ENCODE peak calls at places on chromosome 16, in six cellular contexts. One of them, this sample, is unnamed.

GRCh38 chr16:80058236-80058635 is 457.7 kb upstream of the MAF start:
- DNase-seq in GM12892: no peak
- DNase-seq in sigmoid colon: peak; percentile 89
- DNase-seq in HCT116: no peak
- DNase-seq in K562: no peak
- DNase-seq in upper lobe of left lung: no peak
- DNase-seq in this sample: peak; percentile 87

GRCh38 chr16:11781773-11782172 is 15.3 kb downstream of the ZC3H7A start:
- DNase-seq in HCT116: no peak
- DNase-seq in upper lobe of left lung: no peak
- DNase-seq in sigmoid colon: no peak
- DNase-seq in K562: no peak
- DNase-seq in GM12892: no peak
- DNase-seq in this sample: no peak

GRCh38 chr16:56749806-56750491 is 20.0 kb downstream of the NUP93 start:
- DNase-seq in upper lobe of left lung: no peak
- DNase-seq in GM12892: no peak
- DNase-seq in sigmoid colon: no peak
- DNase-seq in K562: no peak
- DNase-seq in HCT116: no peak
- DNase-seq in this sample: no peak

GRCh38 chr16:65672960-65673359 is 551.1 kb upstream of the CDH11 start:
- DNase-seq in HCT116: no peak
- DNase-seq in GM12892: no peak
- DNase-seq in upper lobe of left lung: no peak
- DNase-seq in sigmoid colon: no peak
- DNase-seq in K562: peak; percentile 60
- DNase-seq in this sample: no peak

GRCh38 chr16:51577621-51578303 is 426.7 kb upstream of the SALL1 start:
- DNase-seq in upper lobe of left lung: no peak
- DNase-seq in GM12892: no peak
- DNase-seq in K562: no peak
- DNase-seq in HCT116: no peak
- DNase-seq in sigmoid colon: no peak
- DNase-seq in this sample: no peak

GRCh38 chr16:65817066-65817465 is 549.4 kb upstream of the CDH5 start:
- DNase-seq in upper lobe of left lung: no peak
- DNase-seq in K562: no peak
- DNase-seq in HCT116: no peak
- DNase-seq in GM12892: no peak
- DNase-seq in sigmoid colon: no peak
- DNase-seq in this sample: no peak

GRCh38 chr16:49335828-49336227 is 37.8 kb upstream of the C16orf78 start:
- DNase-seq in HCT116: no peak
- DNase-seq in GM12892: no peak
- DNase-seq in sigmoid colon: peak; percentile 27
- DNase-seq in K562: no peak
- DNase-seq in upper lobe of left lung: no peak
- DNase-seq in this sample: peak; percentile 62

GRCh38 chr16:85556456-85557082 is 56.6 kb upstream of the GSE1 start:
- DNase-seq in HCT116: no peak
- DNase-seq in K562: peak; percentile 84
- DNase-seq in GM12892: peak; percentile 74
- DNase-seq in sigmoid colon: no peak
- DNase-seq in upper lobe of left lung: peak; percentile 75
- DNase-seq in this sample: no peak

GRCh38 chr16:450800-451512 is 25.5 kb downstream of the RAB11FIP3 start:
- DNase-seq in HCT116: no peak
- DNase-seq in K562: no peak
- DNase-seq in GM12892: no peak
- DNase-seq in upper lobe of left lung: no peak
- DNase-seq in sigmoid colon: no peak
- DNase-seq in this sample: no peak

GRCh38 chr16:78696797-78697196 is 597.3 kb downstream of the WWOX start:
- DNase-seq in sigmoid colon: no peak
- DNase-seq in K562: no peak
- DNase-seq in GM12892: no peak
- DNase-seq in upper lobe of left lung: no peak
- DNase-seq in HCT116: no peak
- DNase-seq in this sample: no peak

GRCh38 chr16:70395345-70395901 is 43.5 kb downstream of the ST3GAL2 start:
- DNase-seq in upper lobe of left lung: peak; percentile 83
- DNase-seq in HCT116: no peak
- DNase-seq in K562: peak; percentile 86
- DNase-seq in GM12892: peak; percentile 75
- DNase-seq in sigmoid colon: no peak
- DNase-seq in this sample: no peak

GRCh38 chr16:14003119-14003570 is 68.0 kb upstream of the MRTFB start:
- DNase-seq in upper lobe of left lung: peak; percentile 63
- DNase-seq in GM12892: no peak
- DNase-seq in K562: peak; percentile 57
- DNase-seq in HCT116: no peak
- DNase-seq in sigmoid colon: peak; percentile 71
- DNase-seq in this sample: peak; percentile 89

GRCh38 chr16:14309001-14309886 is 238.1 kb downstream of the MRTFB start:
- DNase-seq in GM12892: no peak
- DNase-seq in HCT116: no peak
- DNase-seq in K562: no peak
- DNase-seq in sigmoid colon: no peak
- DNase-seq in upper lobe of left lung: no peak
- DNase-seq in this sample: no peak

GRCh38 chr16:86091976-86092375 is 193.0 kb downstream of the IRF8 start:
- DNase-seq in sigmoid colon: peak; percentile 15
- DNase-seq in GM12892: no peak
- DNase-seq in upper lobe of left lung: no peak
- DNase-seq in HCT116: no peak
- DNase-seq in K562: no peak
- DNase-seq in this sample: peak; percentile 61

GRCh38 chr16:71894229-71894920 is 956 bp upstream of the IST1 start:
- DNase-seq in GM12892: no peak
- DNase-seq in HCT116: peak; percentile 43
- DNase-seq in sigmoid colon: peak; percentile 79
- DNase-seq in K562: peak; percentile 73
- DNase-seq in upper lobe of left lung: peak; percentile 80
- DNase-seq in this sample: no peak

GRCh38 chr16:82178352-82178751 is 8.3 kb upstream of the MPHOSPH6 start:
- DNase-seq in HCT116: no peak
- DNase-seq in sigmoid colon: no peak
- DNase-seq in GM12892: no peak
- DNase-seq in upper lobe of left lung: no peak
- DNase-seq in K562: no peak
- DNase-seq in this sample: no peak

GRCh38 chr16:324451-325334 is 27.8 kb downstream of the AXIN1 start:
- DNase-seq in K562: peak; percentile 95
- DNase-seq in GM12892: peak; percentile 57
- DNase-seq in sigmoid colon: no peak
- DNase-seq in upper lobe of left lung: no peak
- DNase-seq in HCT116: no peak
- DNase-seq in this sample: no peak

GRCh38 chr16:914453-914852 is 56.3 kb downstream of the LMF1 start:
- DNase-seq in GM12892: no peak
- DNase-seq in upper lobe of left lung: no peak
- DNase-seq in sigmoid colon: no peak
- DNase-seq in HCT116: peak; percentile 12
- DNase-seq in K562: no peak
- DNase-seq in this sample: no peak

GRCh38 chr16:81752225-81752875 is 26.7 kb upstream of the PLCG2 start:
- DNase-seq in upper lobe of left lung: peak; percentile 85
- DNase-seq in K562: peak; percentile 94
- DNase-seq in sigmoid colon: peak; percentile 80
- DNase-seq in HCT116: no peak
- DNase-seq in GM12892: peak; percentile 59
- DNase-seq in this sample: no peak

GRCh38 chr16:29290631-29291247 is 115.8 kb downstream of the NPIPB11 start:
- DNase-seq in sigmoid colon: peak; percentile 98
- DNase-seq in GM12892: peak; percentile 52
- DNase-seq in K562: peak; percentile 98
- DNase-seq in upper lobe of left lung: peak; percentile 99
- DNase-seq in HCT116: peak; percentile 81
- DNase-seq in this sample: peak; percentile 97

GRCh38 chr16:672851-673250 is 2.6 kb upstream of the RHBDL1 start:
- DNase-seq in K562: no peak
- DNase-seq in GM12892: no peak
- DNase-seq in HCT116: no peak
- DNase-seq in sigmoid colon: no peak
- DNase-seq in upper lobe of left lung: no peak
- DNase-seq in this sample: no peak

GRCh38 chr16:70396209-70396904 is 42.5 kb downstream of the ST3GAL2 start:
- DNase-seq in sigmoid colon: no peak
- DNase-seq in GM12892: no peak
- DNase-seq in K562: peak; percentile 89
- DNase-seq in upper lobe of left lung: no peak
- DNase-seq in HCT116: no peak
- DNase-seq in this sample: no peak

GRCh38 chr16:31265329-31266245 is 5.8 kb downstream of the ITGAM start:
- DNase-seq in K562: no peak
- DNase-seq in HCT116: no peak
- DNase-seq in upper lobe of left lung: peak; percentile 54
- DNase-seq in GM12892: peak; percentile 61
- DNase-seq in sigmoid colon: peak; percentile 55
- DNase-seq in this sample: no peak

GRCh38 chr16:12341423-12341822 is 364.9 kb downstream of the SNX29 start:
- DNase-seq in HCT116: peak; percentile 68
- DNase-seq in K562: peak; percentile 12
- DNase-seq in GM12892: no peak
- DNase-seq in upper lobe of left lung: no peak
- DNase-seq in sigmoid colon: no peak
- DNase-seq in this sample: no peak

GRCh38 chr16:1093284-1094123 is 2.5 kb downstream of the C1QTNF8 start:
- DNase-seq in upper lobe of left lung: no peak
- DNase-seq in HCT116: peak; percentile 69
- DNase-seq in K562: peak; percentile 31
- DNase-seq in GM12892: no peak
- DNase-seq in sigmoid colon: no peak
- DNase-seq in this sample: no peak

GRCh38 chr16:31421587-31421986 is 6.6 kb downstream of the COX6A2 start:
- DNase-seq in upper lobe of left lung: no peak
- DNase-seq in sigmoid colon: no peak
- DNase-seq in K562: no peak
- DNase-seq in GM12892: no peak
- DNase-seq in HCT116: no peak
- DNase-seq in this sample: no peak

GRCh38 chr16:57708168-57708567 is 13.6 kb downstream of the DRC7 start:
- DNase-seq in K562: no peak
- DNase-seq in HCT116: no peak
- DNase-seq in upper lobe of left lung: no peak
- DNase-seq in sigmoid colon: peak; percentile 11
- DNase-seq in GM12892: no peak
- DNase-seq in this sample: no peak

GRCh38 chr16:85626191-85626951 is 13.2 kb downstream of the GSE1 start:
- DNase-seq in K562: no peak
- DNase-seq in sigmoid colon: no peak
- DNase-seq in GM12892: no peak
- DNase-seq in HCT116: no peak
- DNase-seq in upper lobe of left lung: no peak
- DNase-seq in this sample: no peak

GRCh38 chr16:8565498-8565897 is 24.8 kb downstream of the TMEM114 start:
- DNase-seq in sigmoid colon: no peak
- DNase-seq in K562: no peak
- DNase-seq in GM12892: no peak
- DNase-seq in HCT116: no peak
- DNase-seq in upper lobe of left lung: no peak
- DNase-seq in this sample: no peak

GRCh38 chr16:8571061-8571596 is 19.2 kb downstream of the TMEM114 start:
- DNase-seq in upper lobe of left lung: no peak
- DNase-seq in sigmoid colon: no peak
- DNase-seq in HCT116: no peak
- DNase-seq in GM12892: no peak
- DNase-seq in K562: no peak
- DNase-seq in this sample: no peak

GRCh38 chr16:8567355-8568230 is 22.7 kb downstream of the TMEM114 start:
- DNase-seq in GM12892: peak; percentile 58
- DNase-seq in upper lobe of left lung: peak; percentile 73
- DNase-seq in K562: peak; percentile 91
- DNase-seq in sigmoid colon: peak; percentile 82
- DNase-seq in HCT116: peak; percentile 94
- DNase-seq in this sample: peak; percentile 77

GRCh38 chr16:8569650-8570338 is 20.5 kb downstream of the TMEM114 start:
- DNase-seq in upper lobe of left lung: no peak
- DNase-seq in HCT116: no peak
- DNase-seq in sigmoid colon: no peak
- DNase-seq in K562: no peak
- DNase-seq in GM12892: no peak
- DNase-seq in this sample: no peak

GRCh38 chr16:8568231-8568617 is 22.1 kb downstream of the TMEM114 start:
- DNase-seq in upper lobe of left lung: no peak
- DNase-seq in GM12892: no peak
- DNase-seq in K562: peak; percentile 6
- DNase-seq in sigmoid colon: no peak
- DNase-seq in HCT116: no peak
- DNase-seq in this sample: no peak
- TF ChIP-seq POLR2AphosphoS5 in upper lobe of left lung: no peak
- TF ChIP-seq POLR2AphosphoS5 in GM12892: no peak
- TF ChIP-seq POLR2AphosphoS5 in K562: no peak
- TF ChIP-seq POLR2AphosphoS5 in sigmoid colon: no peak
- TF ChIP-seq POLR2AphosphoS5 in HCT116: no peak
- TF ChIP-seq POLR2AphosphoS5 in this sample: no peak

GRCh38 chr16:75385507-75386152 is 47.7 kb downstream of the CFDP1 start:
- DNase-seq in K562: peak; percentile 85
- DNase-seq in HCT116: peak; percentile 66
- DNase-seq in sigmoid colon: no peak
- DNase-seq in GM12892: no peak
- DNase-seq in upper lobe of left lung: no peak
- DNase-seq in this sample: no peak
- TF ChIP-seq POLR2AphosphoS5 in K562: no peak
- TF ChIP-seq POLR2AphosphoS5 in HCT116: no peak
- TF ChIP-seq POLR2AphosphoS5 in sigmoid colon: no peak
- TF ChIP-seq POLR2AphosphoS5 in GM12892: no peak
- TF ChIP-seq POLR2AphosphoS5 in upper lobe of left lung: no peak
- TF ChIP-seq POLR2AphosphoS5 in this sample: no peak

DNA sequence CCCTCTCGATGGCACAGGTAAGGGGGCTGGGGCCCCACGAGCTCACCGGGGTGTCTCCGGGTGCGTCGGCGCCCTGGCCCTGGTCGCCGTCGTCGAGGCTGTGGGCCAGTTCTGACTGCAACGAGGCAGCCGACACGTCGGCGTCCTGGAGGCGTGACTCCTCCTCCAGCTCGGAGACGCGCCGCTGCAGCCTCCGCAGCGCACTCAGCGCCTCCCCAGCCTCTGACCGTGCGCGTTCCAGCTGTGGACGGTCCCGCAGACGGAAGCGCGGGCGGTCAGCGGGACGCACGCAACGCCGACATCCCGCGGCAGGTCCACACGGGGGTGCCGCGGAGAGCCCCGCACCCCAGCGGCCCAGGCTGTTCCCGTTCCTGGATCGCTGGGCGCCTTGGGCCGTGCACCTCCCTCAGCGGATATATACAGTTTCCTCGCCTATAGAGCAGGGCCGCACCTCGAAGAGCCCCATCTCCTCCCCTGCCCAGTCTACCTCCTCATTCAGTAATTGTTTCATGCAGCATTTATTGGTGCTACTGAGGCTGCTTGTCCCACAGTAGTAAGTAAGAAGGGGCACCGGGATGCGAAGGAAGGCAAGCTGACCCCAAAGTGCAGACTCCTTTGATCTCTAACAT is 5.8 kb downstream of the THOC6 start:
- DNase-seq in K562: peak; percentile 80
- DNase-seq in HCT116: no peak
- DNase-seq in GM12892: no peak
- DNase-seq in upper lobe of left lung: no peak
- DNase-seq in sigmoid colon: no peak
- DNase-seq in this sample: no peak
- TF ChIP-seq POLR2AphosphoS5 in K562: no peak
- TF ChIP-seq POLR2AphosphoS5 in HCT116: no peak
- TF ChIP-seq POLR2AphosphoS5 in GM12892: no peak
- TF ChIP-seq POLR2AphosphoS5 in upper lobe of left lung: no peak
- TF ChIP-seq POLR2AphosphoS5 in sigmoid colon: no peak
- TF ChIP-seq POLR2AphosphoS5 in this sample: no peak

GRCh38 chr16:68287276-68288251 is 23.2 kb downstream of the SLC7A6OS start:
- DNase-seq in HCT116: no peak
- DNase-seq in upper lobe of left lung: peak; percentile 67
- DNase-seq in sigmoid colon: peak; percentile 87
- DNase-seq in GM12892: no peak
- DNase-seq in K562: peak; percentile 36
- DNase-seq in this sample: peak; percentile 86
- TF ChIP-seq POLR2AphosphoS5 in HCT116: no peak
- TF ChIP-seq POLR2AphosphoS5 in upper lobe of left lung: no peak
- TF ChIP-seq POLR2AphosphoS5 in sigmoid colon: no peak
- TF ChIP-seq POLR2AphosphoS5 in GM12892: peak; percentile 16
- TF ChIP-seq POLR2AphosphoS5 in K562: no peak
- TF ChIP-seq POLR2AphosphoS5 in this sample: peak; percentile 59

This sample was measured in suprapubic skin.